ENCODE peak calls at places on chromosomes 6 and 20, in ten cellular contexts. W is Karpas-422; X is NCI-H2107; V is NCI-H1930; D is cardiac fibroblast; P is fibroblast of the aortic adventitia; T is tibial artery; J is stimulated activated CD4-positive, alpha-beta T cell treated with anti-CD3 and anti-CD28 coated beads, TNF-alpha, amount 100 ng/mL, for 4 hours; R is coronary artery; Y is GOT3. B is an unnamed sample.

GRCh38 chr6:14216931-14217684 is 99.5 kb downstream of the CD83 start:
- DNase-seq in W (no peak), D (no peak), J (no peak), P (no peak), X (no peak), V (no peak), T (no peak), Y (no peak), R (no peak), B (no peak)

GRCh38 chr20:39903806-39904205 is 785.2 kb downstream of the MAFB start:
- DNase-seq in P (no peak), T (no peak), W (no peak), V (no peak), X (no peak), R (no peak), D (no peak), J (no peak), Y (no peak), B (no peak)

GRCh38 chr6:158086706-158087518 is 81.2 kb downstream of the SERAC1 start:
- DNase-seq in T (peak), J (no peak), D (no peak), V (no peak), X (no peak), R (no peak), W (no peak), P (peak), Y (no peak), B (no peak)

GRCh38 chr6:145844933-145845531 is 30.4 kb upstream of the FBXO30 start:
- DNase-seq in P (peak), R (no peak), D (peak), V (no peak), X (no peak), J (no peak), Y (no peak), T (no peak), W (no peak), B (no peak)

GRCh38 chr6:83948851-83949250 is 84.7 kb upstream of the MRAP2 start:
- DNase-seq in Y (no peak), W (no peak), D (no peak), X (no peak), V (no peak), J (no peak), R (no peak), P (no peak), T (no peak), B (no peak)

GRCh38 chr6:134169881-134170486 is 117.6 kb upstream of the SLC2A12 start:
- DNase-seq in T (no peak), X (no peak), D (peak), J (no peak), V (no peak), P (peak), R (no peak), W (no peak), Y (no peak), B (no peak)

GRCh38 chr6:75205776-75206334 is at the start of gene COL12A1:
- DNase-seq in W (no peak), Y (peak), P (peak), R (peak), J (no peak), D (peak), T (peak), V (no peak), X (no peak), B (peak)

GRCh38 chr20:53914091-53914860 is 156.1 kb downstream of the BCAS1 start:
- DNase-seq in Y (no peak), D (peak), J (no peak), T (no peak), R (peak), W (no peak), V (no peak), P (peak), X (no peak), B (no peak)

GRCh38 chr6:134196568-134197301 is 121.2 kb downstream of the SGK1 start:
- DNase-seq in W (no peak), P (no peak), J (no peak), X (no peak), V (no peak), Y (no peak), T (no peak), R (no peak), D (no peak), B (no peak)

GRCh38 chr6:56911847-56912246 is 43.1 kb upstream of the BEND6 start:
- DNase-seq in T (no peak), W (no peak), D (peak), X (no peak), R (no peak), P (peak), Y (no peak), J (no peak), V (no peak), B (no peak)

GRCh38 chr20:41613321-41613720 is 4.9 kb downstream of the CHD6 start:
- DNase-seq in V (no peak), T (no peak), P (no peak), R (no peak), Y (no peak), X (no peak), J (no peak), D (no peak), W (no peak), B (no peak)

GRCh38 chr6:31222496-31222895 is 49.4 kb downstream of the HLA-C start:
- DNase-seq in V (no peak), J (no peak), R (no peak), W (no peak), T (no peak), P (no peak), Y (no peak), X (no peak), D (no peak), B (no peak)

GRCh38 chr20:52191132-52191435 is 495 bp downstream of the ZFP64 start:
- DNase-seq in Y (no peak), D (no peak), X (no peak), P (peak), W (no peak), V (no peak), R (no peak), J (no peak), T (no peak), B (no peak)

GRCh38 chr6:43125119-43125518 is 46.0 kb upstream of the SRF start:
- DNase-seq in W (no peak), P (peak), V (no peak), Y (no peak), R (no peak), X (no peak), J (no peak), T (no peak), D (peak), B (no peak)

GRCh38 chr6:113875470-113875869 is 18.3 kb downstream of the MARCKS start:
- DNase-seq in W (no peak), D (peak), Y (no peak), V (no peak), T (no peak), X (no peak), R (no peak), J (no peak), P (peak), B (no peak)

GRCh38 chr20:42093542-42094440 is 475.6 kb upstream of the CHD6 start:
- DNase-seq in Y (no peak), P (no peak), T (no peak), D (no peak), V (no peak), X (no peak), J (no peak), R (no peak), W (no peak), B (no peak)

GRCh38 chr6:149840345-149841075 is 23.6 kb downstream of the LRP11 start:
- DNase-seq in D (peak), X (peak), J (no peak), Y (no peak), W (peak), T (peak), R (peak), V (no peak), P (peak), B (no peak)

GRCh38 chr6:170087946-170088348 is 202.9 kb downstream of the DLL1 start:
- DNase-seq in Y (no peak), T (peak), P (no peak), X (no peak), D (no peak), R (peak), W (no peak), V (no peak), J (no peak), B (peak)

GRCh38 chr6:70706491-70707123 is 38.9 kb downstream of the SMAP1 start:
- DNase-seq in V (no peak), X (no peak), Y (no peak), J (no peak), D (peak), W (peak), P (peak), T (no peak), R (no peak), B (peak)

GRCh38 chr6:79718509-79719247 is 87.5 kb downstream of the SH3BGRL2 start:
- DNase-seq in T (no peak), P (peak), W (no peak), X (no peak), J (no peak), D (peak), V (no peak), R (no peak), Y (no peak), B (no peak)

GRCh38 chr6:39892490-39893129 is 41.7 kb downstream of the MOCS1 start:
- DNase-seq in W (peak), P (peak), Y (no peak), V (no peak), T (peak), D (peak), X (peak), R (peak), J (no peak), B (no peak)

GRCh38 chr20:58361549-58361948 is 27.5 kb upstream of the VAPB start:
- DNase-seq in J (no peak), V (no peak), R (no peak), D (peak), T (no peak), P (no peak), X (no peak), Y (no peak), W (no peak), B (no peak)

GRCh38 chr6:403659-404655 is 12.4 kb downstream of the IRF4 start:
- DNase-seq in D (no peak), P (no peak), R (peak), J (no peak), Y (no peak), X (no peak), V (no peak), W (no peak), T (no peak), B (no peak)

GRCh38 chr6:36436466-36436865 is 6.2 kb downstream of the PXT1 start:
- DNase-seq in X (no peak), Y (no peak), D (peak), W (no peak), R (no peak), V (no peak), P (peak), T (no peak), J (no peak), B (no peak)